ENCODE peak calls at places on chromosomes 5 and 9, in four cellular contexts. C, F, M and J are unnamed samples.

GRCh38 chr5:156402387-156402921 is 75.5 kb downstream of the SGCD start:
- DNase-seq in C (no peak), F (no peak), M (no peak), J (no peak)

GRCh38 chr5:72723584-72723983 is 92.9 kb upstream of the TNPO1 start:
- DNase-seq in C (no peak), F (no peak), M (no peak), J (no peak)

GRCh38 chr9:37761511-37761910 is 7.9 kb downstream of the TRMT10B start:
- DNase-seq in C (peak; percentile 62), F (no peak), M (no peak), J (no peak)

GRCh38 chr9:89837911-89838310 is 233.1 kb downstream of the GADD45G start:
- DNase-seq in C (no peak), F (no peak), M (no peak), J (no peak)

GRCh38 chr9:7153566-7153965 is 395.8 kb downstream of the KDM4C start:
- DNase-seq in C (no peak), F (no peak), M (no peak), J (no peak)

GRCh38 chr9:97819735-97820134 is 33.3 kb upstream of the FOXE1 start:
- DNase-seq in C (no peak), F (no peak), M (no peak), J (no peak)

GRCh38 chr5:28779161-28779754 is 1740.9 kb upstream of the CDH9 start:
- DNase-seq in C (no peak), F (no peak), M (no peak), J (no peak)

GRCh38 chr5:180718810-180719453 is 20.9 kb downstream of the OR2Y1 start:
- DNase-seq in C (peak; percentile 13), F (no peak), M (no peak), J (peak; percentile 2)

GRCh38 chr5:173498286-173498685 is 118.2 kb downstream of the BOD1 start:
- DNase-seq in C (peak; percentile 66), F (no peak), M (no peak), J (peak; percentile 22)

DNA sequence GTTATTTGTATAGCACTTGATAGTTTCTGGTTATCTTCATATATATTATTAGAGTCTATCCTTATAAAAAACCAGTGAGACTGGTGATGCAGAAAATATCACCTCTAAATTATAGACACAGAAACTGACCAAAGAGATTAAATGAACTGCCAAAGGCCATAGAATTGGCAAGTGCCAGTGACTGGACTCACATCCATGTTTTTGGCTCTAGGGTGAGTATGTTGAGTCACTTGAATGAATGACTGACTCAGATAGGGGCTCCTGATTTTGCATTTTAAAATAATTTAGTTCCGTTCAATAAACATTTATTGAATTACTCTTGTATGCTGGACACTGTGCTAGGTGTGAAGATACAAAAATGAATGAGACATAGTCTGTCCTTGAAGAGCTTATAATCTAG is 70.7 kb downstream of the NR2F1 start:
- DNase-seq in C (no peak), F (no peak), M (no peak), J (no peak)
- TF ChIP-seq CTCF in C (no peak), F (no peak), M (no peak), J (no peak)

DNA sequence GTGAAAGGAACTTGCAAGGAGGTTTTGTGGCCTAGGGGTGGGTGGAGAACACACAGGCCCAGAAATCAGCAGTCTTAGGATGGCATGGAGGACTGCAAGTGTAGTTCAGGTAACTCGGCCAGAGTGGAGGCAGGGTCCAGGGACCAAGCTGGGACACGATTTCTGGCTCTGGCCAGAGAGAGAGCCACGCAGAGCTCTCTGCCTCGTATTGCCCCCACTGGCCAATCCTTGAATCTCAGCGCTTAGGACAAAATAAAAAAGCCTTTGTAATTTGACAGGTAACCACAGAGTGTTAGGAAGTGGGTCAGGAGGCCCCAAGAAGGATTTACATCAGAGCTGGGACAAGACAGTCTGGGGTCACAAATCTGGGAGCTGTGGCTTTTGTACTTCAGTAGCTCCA is 11.7 kb downstream of the MAP3K1 start:
- DNase-seq in C (no peak), F (no peak), M (no peak), J (no peak)
- TF ChIP-seq CTCF in C (no peak), F (no peak), M (peak; percentile 13), J (no peak)

GRCh38 chr9:84970432-84970831 is 300.9 kb downstream of the NTRK2 start:
- DNase-seq in C (no peak), F (no peak), M (peak; percentile 25), J (no peak)

GRCh38 chr9:84969084-84969483 is 299.6 kb downstream of the NTRK2 start:
- DNase-seq in C (no peak), F (no peak), M (peak; percentile 50), J (no peak)

GRCh38 chr9:84974258-84974657 is 304.7 kb downstream of the NTRK2 start:
- DNase-seq in C (no peak), F (no peak), M (no peak), J (no peak)

GRCh38 chr9:84966876-84967830 is 297.6 kb downstream of the NTRK2 start:
- DNase-seq in C (no peak), F (no peak), M (peak; percentile 17), J (no peak)

DNA sequence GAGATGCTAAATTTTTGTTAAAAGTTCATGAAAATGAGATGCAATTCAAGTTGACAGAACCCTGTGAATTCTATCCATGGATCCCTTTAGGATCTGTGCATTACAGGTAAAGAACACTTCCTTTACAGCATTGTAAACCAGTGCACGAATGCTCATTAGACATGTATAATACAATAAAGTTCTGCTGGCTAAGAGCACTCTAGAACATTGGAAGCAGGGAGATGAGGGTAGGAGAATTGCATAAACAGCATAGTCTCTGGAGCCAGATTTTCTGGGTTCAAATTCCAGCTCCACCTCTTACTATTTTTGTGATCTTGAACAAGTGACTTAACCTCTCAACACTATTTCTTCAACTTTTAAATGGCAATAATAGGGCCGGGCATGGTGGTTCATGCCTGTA is 300.2 kb downstream of the NTRK2 start:
- DNase-seq in C (no peak), F (no peak), M (no peak), J (no peak)
- TF ChIP-seq CTCF in C (no peak), F (no peak), M (no peak), J (no peak)

GRCh38 chr5:141223112-141223783 is at the start of gene PCDHB14:
- DNase-seq in C (peak; percentile 7), F (no peak), M (no peak), J (no peak)
- TF ChIP-seq CTCF in C (no peak), F (no peak), M (peak; percentile 3), J (no peak)

DNA sequence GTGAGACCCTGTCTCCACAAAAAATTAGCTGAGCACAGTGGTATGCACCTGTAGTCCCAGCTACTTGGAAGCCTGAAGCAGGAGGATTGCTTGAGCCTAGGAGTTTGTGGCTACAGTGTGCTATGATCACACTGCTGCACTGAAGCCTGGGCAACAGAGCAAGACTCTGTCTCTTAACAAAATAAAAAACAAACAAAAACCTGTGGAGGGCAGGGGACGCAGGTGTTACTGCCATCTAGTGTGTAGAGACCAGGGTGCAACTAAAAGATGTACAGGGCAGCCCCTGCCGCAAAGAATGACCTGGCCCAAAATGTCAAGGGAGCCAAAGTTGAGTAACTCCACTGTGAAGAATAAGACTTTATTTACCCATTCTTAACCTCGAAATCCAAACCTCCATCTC is 27.1 kb downstream of the ASPN start:
- DNase-seq in C (no peak), F (no peak), M (no peak), J (no peak)
- TF ChIP-seq CTCF in C (peak; percentile 17), F (no peak), M (peak; percentile 53), J (no peak)

GRCh38 chr9:103169798-103170197 is 174.7 kb downstream of the CYLC2 start:
- DNase-seq in C (no peak), F (no peak), M (no peak), J (no peak)

GRCh38 chr9:103167530-103167929 is 172.4 kb downstream of the CYLC2 start:
- DNase-seq in C (no peak), F (no peak), M (no peak), J (no peak)

GRCh38 chr9:103168254-103168653 is 173.1 kb downstream of the CYLC2 start:
- DNase-seq in C (no peak), F (no peak), M (no peak), J (no peak)
- TF ChIP-seq CTCF in C (no peak), F (no peak), M (no peak), J (no peak)

GRCh38 chr5:15682122-15682521 is 182.1 kb downstream of the FBXL7 start:
- DNase-seq in C (no peak), F (no peak), M (no peak), J (no peak)

GRCh38 chr5:15682566-15682965 is 182.6 kb downstream of the FBXL7 start:
- DNase-seq in C (no peak), F (no peak), M (no peak), J (no peak)

GRCh38 chr5:15687401-15687800 is 187.4 kb downstream of the FBXL7 start:
- DNase-seq in C (no peak), F (no peak), M (no peak), J (no peak)

DNA sequence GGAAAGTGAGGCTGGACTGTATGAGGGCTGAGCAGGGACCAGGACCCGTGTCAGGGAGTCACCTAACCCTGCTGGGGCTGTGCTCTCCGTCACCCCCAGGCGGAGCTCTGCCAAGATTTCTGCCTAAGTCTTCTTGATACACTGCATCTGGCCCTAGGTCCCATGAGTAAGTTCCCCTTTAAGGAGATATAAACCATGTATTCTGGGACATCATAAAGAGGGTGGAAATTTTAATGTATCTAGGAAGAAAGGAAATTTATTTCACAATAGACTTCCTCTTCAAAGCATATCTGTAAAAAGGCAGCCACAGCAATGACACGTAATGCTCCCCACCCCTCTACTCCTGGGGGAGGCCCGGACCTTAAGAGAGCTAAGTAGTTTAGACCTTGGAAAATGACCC is 183.4 kb downstream of the FBXL7 start:
- DNase-seq in C (no peak), F (no peak), M (no peak), J (no peak)
- TF ChIP-seq CTCF in C (peak; percentile 10), F (no peak), M (no peak), J (peak; percentile 14)